ENCODE peak calls at places on chromosomes 2 and 18, in four cellular contexts. Q is H9; L is T-helper 2 cell; C is stimulated activated CD8-positive, alpha-beta memory T cell treated with anti-CD3 and anti-CD28 coated beads, Interleukin-2, amount 100 ng/mL, for 1 hour. K is an unnamed sample.

GRCh38 chr2:72533767-72534166 is 292.1 kb downstream of the EXOC6B start:
- DNase-seq in Q (no peak), L (no peak), C (no peak), K (no peak)

GRCh38 chr18:49022311-49023280 is 71.8 kb upstream of the SMAD7 start:
- DNase-seq in Q (peak), L (no peak), C (no peak), K (no peak)

GRCh38 chr2:42498482-42498881 is 4.7 kb upstream of the KCNG3 start:
- DNase-seq in Q (no peak), L (no peak), C (no peak), K (peak)

GRCh38 chr18:9614401-9615279 is at the start of gene PPP4R1:
- DNase-seq in Q (peak), L (peak), C (peak), K (peak)

GRCh38 chr2:46096272-46096671 is 200.9 kb upstream of the EPAS1 start:
- DNase-seq in Q (no peak), L (no peak), C (no peak), K (peak)

GRCh38 chr18:78138993-78139496 is 840.6 kb upstream of the SALL3 start:
- DNase-seq in Q (peak), L (no peak), C (no peak), K (peak)

GRCh38 chr2:151756820-151757219 is 22.5 kb upstream of the NEB start:
- DNase-seq in Q (no peak), L (no peak), C (no peak), K (no peak)

GRCh38 chr18:50231621-50232020 is 34.7 kb downstream of the CFAP53 start:
- DNase-seq in Q (no peak), L (no peak), C (no peak), K (peak)

GRCh38 chr2:223829128-223829527 is 8.3 kb downstream of the AP1S3 start:
- DNase-seq in Q (no peak), L (no peak), C (no peak), K (no peak)

GRCh38 chr2:2880938-2881337 is 496.7 kb downstream of the EIPR1 start:
- DNase-seq in Q (peak), L (no peak), C (no peak), K (no peak)

GRCh38 chr18:79395761-79396404 is at the start of gene NFATC1:
- DNase-seq in Q (peak), L (peak), C (peak), K (peak)